ENCODE peak calls at places on chromosomes 4 and X, in five cellular contexts. Y, B, K, N and V are unnamed samples.

GRCh38 chrX:6383911-6384310 is 151.0 kb downstream of the VCX3A start:
- DNase-seq in N (no peak), Y (no peak), B (no peak), K (no peak), V (no peak)

GRCh38 chr4:126859314-126859713 is 773.4 kb upstream of the INTU start:
- DNase-seq in B (no peak), Y (no peak), K (no peak), N (no peak), V (no peak)

GRCh38 chr4:38867478-38868054 is at the start of gene FAM114A1:
- DNase-seq in B (peak; percentile 16), K (peak; percentile 68), Y (peak; percentile 94), N (peak; percentile 31), V (peak; percentile 79)

GRCh38 chrX:75603833-75604232 is 81.0 kb upstream of the ZDHHC15 start:
- DNase-seq in B (no peak), K (peak; percentile 0), N (no peak), Y (peak; percentile 42), V (peak; percentile 8)

GRCh38 chrX:50098241-50098640 is 102.6 kb downstream of the AKAP4 start:
- DNase-seq in B (no peak), K (no peak), N (no peak), Y (no peak), V (no peak)

GRCh38 chr4:147741190-147741788 is 9.4 kb downstream of the ARHGAP10 start:
- DNase-seq in Y (peak; percentile 52), B (no peak), K (no peak), N (no peak), V (no peak)

GRCh38 chr4:52199574-52200338 is 148.7 kb downstream of the SPATA18 start:
- DNase-seq in K (peak; percentile 3), B (no peak), N (no peak), Y (no peak), V (no peak)

GRCh38 chr4:10526431-10527222 is 69.4 kb upstream of the ZNF518B start:
- DNase-seq in N (no peak), B (no peak), Y (no peak), K (no peak), V (no peak)

GRCh38 chr4:74117024-74117534 is 18.1 kb upstream of the CXCL2 start:
- DNase-seq in K (peak; percentile 92), B (no peak), Y (no peak), N (no peak), V (no peak)

GRCh38 chr4:57324673-57325307 is 214.6 kb upstream of the IGFBP7 start:
- DNase-seq in Y (no peak), N (no peak), B (no peak), K (no peak), V (no peak)

GRCh38 chrX:42496239-42496638 is 281.7 kb downstream of the PPP1R2C start:
- DNase-seq in B (no peak), Y (no peak), N (no peak), K (no peak), V (no peak)

GRCh38 chrX:7647826-7648225 is 195.1 kb upstream of the VCX start:
- DNase-seq in Y (no peak), N (no peak), B (no peak), K (no peak), V (no peak)

GRCh38 chrX:37349131-37350033 is at the start of gene PRRG1:
- DNase-seq in N (no peak), B (no peak), K (peak; percentile 50), Y (peak; percentile 64), V (no peak)

GRCh38 chr4:85398276-85398675 is 76.7 kb upstream of the ARHGAP24 start:
- DNase-seq in K (peak; percentile 86), N (no peak), B (no peak), Y (no peak), V (no peak)